ENCODE peak calls at places on chromosomes 13 and 19, in nine cellular contexts. Y, J, U, A, T, K, W, C and M are unnamed samples.

GRCh38 chr19:52778811-52779210 is 7.8 kb downstream of the ZNF600 start:
- DNase-seq in Y (no peak), J (no peak), U (no peak), A (peak; percentile 39), T (peak; percentile 3), K (no peak), W (peak; percentile 23), C (no peak), M (peak; percentile 9)

GRCh38 chr19:46015080-46015960 is 7.5 kb downstream of the PGLYRP1 start:
- DNase-seq in Y (peak; percentile 86), J (peak; percentile 37), U (no peak), A (peak; percentile 72), T (peak; percentile 58), K (no peak), W (peak; percentile 36), C (peak; percentile 82), M (peak; percentile 45)

GRCh38 chr13:94312511-94313191 is 166.8 kb downstream of the DCT start:
- DNase-seq in Y (no peak), J (no peak), U (no peak), A (no peak), T (no peak), K (no peak), W (no peak), C (peak; percentile 37), M (no peak)

GRCh38 chr13:81874681-81875661 is 1534.0 kb upstream of the SPRY2 start:
- DNase-seq in Y (no peak), J (no peak), U (no peak), A (no peak), T (no peak), K (no peak), W (no peak), C (no peak), M (no peak)

GRCh38 chr19:16296713-16297112 is 27.9 kb upstream of the KLF2 start:
- DNase-seq in Y (no peak), J (no peak), U (no peak), A (no peak), T (no peak), K (no peak), W (peak; percentile 32), C (no peak), M (no peak)

GRCh38 chr19:16615788-16616187 is 12.2 kb downstream of the MED26 start:
- DNase-seq in Y (no peak), J (no peak), U (no peak), A (no peak), T (no peak), K (no peak), W (peak; percentile 34), C (no peak), M (no peak)

GRCh38 chr13:113305208-113305607 is 8.2 kb downstream of the LAMP1 start:
- DNase-seq in Y (no peak), J (no peak), U (no peak), A (no peak), T (no peak), K (no peak), W (peak; percentile 71), C (no peak), M (peak; percentile 64)

GRCh38 chr13:96052655-96053002 is 572 bp downstream of the UGGT2 start:
- DNase-seq in Y (no peak), J (no peak), U (no peak), A (no peak), T (no peak), K (no peak), W (peak; percentile 77), C (no peak), M (peak; percentile 64)

GRCh38 chr19:5563008-5563431 is 4.7 kb downstream of the TINCR start:
- DNase-seq in Y (no peak), J (no peak), U (no peak), A (no peak), T (no peak), K (no peak), W (no peak), C (no peak), M (no peak)

GRCh38 chr19:49073514-49074378 is 1.2 kb upstream of the KCNA7 start:
- DNase-seq in Y (no peak), J (no peak), U (peak; percentile 9), A (no peak), T (no peak), K (no peak), W (peak; percentile 47), C (no peak), M (peak; percentile 55)

GRCh38 chr19:55454787-55455243 is 6.6 kb downstream of the ISOC2 start:
- DNase-seq in Y (no peak), J (peak; percentile 15), U (no peak), A (no peak), T (peak; percentile 23), K (no peak), W (peak; percentile 66), C (no peak), M (peak; percentile 51)

GRCh38 chr13:99352351-99353271 is 45.4 kb upstream of the GPR183 start:
- DNase-seq in Y (no peak), J (no peak), U (no peak), A (no peak), T (no peak), K (no peak), W (no peak), C (no peak), M (no peak)

GRCh38 chr19:38812004-38812840 is 523 bp downstream of the LGALS4 start:
- DNase-seq in Y (no peak), J (no peak), U (no peak), A (no peak), T (no peak), K (no peak), W (no peak), C (no peak), M (no peak)

GRCh38 chr19:18418725-18419194 is 438 bp upstream of the SSBP4 start:
- DNase-seq in Y (no peak), J (no peak), U (no peak), A (no peak), T (peak; percentile 35), K (no peak), W (no peak), C (no peak), M (peak; percentile 59)

GRCh38 chr13:56907766-56908165 is 233.0 kb upstream of the PRR20A start:
- DNase-seq in Y (no peak), J (no peak), U (no peak), A (no peak), T (no peak), K (no peak), W (no peak), C (no peak), M (no peak)

GRCh38 chr13:36370108-36370429 is 23.9 kb upstream of the SPART start:
- DNase-seq in Y (no peak), J (no peak), U (no peak), A (no peak), T (no peak), K (no peak), W (no peak), C (no peak), M (no peak)

GRCh38 chr13:111789011-111789410 is 277.9 kb upstream of the SOX1 start:
- DNase-seq in Y (no peak), J (no peak), U (no peak), A (no peak), T (no peak), K (no peak), W (no peak), C (no peak), M (no peak)

GRCh38 chr13:43058318-43058674 is 34.9 kb downstream of the DNAJC15 start:
- DNase-seq in Y (no peak), J (no peak), U (no peak), A (no peak), T (no peak), K (no peak), W (peak; percentile 98), C (no peak), M (peak; percentile 99)

GRCh38 chr19:52648336-52648990 is 10.3 kb upstream of the ZNF83 start:
- DNase-seq in Y (no peak), J (no peak), U (no peak), A (no peak), T (no peak), K (no peak), W (peak; percentile 59), C (no peak), M (peak; percentile 42)

GRCh38 chr13:52851153-52851962 is 2.9 kb upstream of the PCDH8 start:
- DNase-seq in Y (no peak), J (no peak), U (no peak), A (no peak), T (no peak), K (no peak), W (peak; percentile 3), C (peak; percentile 88), M (peak; percentile 15)

GRCh38 chr19:47609885-47610545 is 1.1 kb downstream of the BICRA start:
- DNase-seq in Y (peak; percentile 47), J (peak; percentile 26), U (no peak), A (peak; percentile 50), T (peak; percentile 38), K (peak; percentile 34), W (peak; percentile 69), C (peak; percentile 39), M (peak; percentile 61)